ENCODE peak calls at places on chromosomes 3 and 15, in nine cellular contexts. Q is GM23248, U is OCI-LY7, S is MM.1S, J is PC-3, M is HCT116, Y is SK-N-SH, E is GM23338, L is hepatocyte. B is an unnamed sample. For H3K4me1 and H3K36me3, the result is how much of the 10 kb centered on the place peaks cover.

GRCh38 chr15:23570466-23570865 is 5.0 kb downstream of the MKRN3 start:
- DNase-seq in L (no peak), S (no peak), M (peak), J (peak), U (no peak), E (peak), Q (no peak), Y (no peak), B (peak)

GRCh38 chr3:152043620-152044019 is 170.2 kb downstream of the SUCNR1 start:
- DNase-seq in U (no peak), M (no peak), L (no peak), Y (no peak), J (no peak), E (no peak), S (no peak), Q (peak), B (no peak)

GRCh38 chr3:149131594-149131993 is 2.2 kb downstream of the HPS3 start:
- DNase-seq in S (no peak), U (no peak), M (no peak), Y (no peak), E (no peak), Q (peak), L (no peak), J (no peak), B (no peak)

GRCh38 chr3:126154391-126155279 is 25.8 kb downstream of the ALDH1L1 start:
- DNase-seq in Y (no peak), L (peak), U (no peak), J (no peak), E (no peak), Q (no peak), M (no peak), S (no peak), B (no peak)

GRCh38 chr3:185718736-185719456 is 105.9 kb downstream of the IGF2BP2 start:
- DNase-seq in U (no peak), S (no peak), E (peak), Q (no peak), Y (no peak), L (no peak), M (no peak), J (no peak), B (no peak)

GRCh38 chr15:58380280-58380945 is 51.4 kb upstream of the LIPC start:
- DNase-seq in Y (no peak), M (no peak), J (no peak), E (no peak), S (no peak), U (no peak), Q (no peak), L (no peak), B (no peak)

GRCh38 chr15:30065025-30065801 is 17.5 kb upstream of the GOLGA8J start:
- DNase-seq in E (no peak), S (no peak), Y (no peak), U (no peak), Q (peak), M (no peak), J (peak), L (no peak), B (no peak)

GRCh38 chr3:46360904-46361303 is 7.0 kb downstream of the CCR2 start:
- DNase-seq in M (no peak), Y (no peak), J (no peak), E (no peak), Q (no peak), U (no peak), L (no peak), S (no peak), B (no peak)

GRCh38 chr3:7867587-7867986 is 634.0 kb upstream of the LMCD1 start:
- DNase-seq in U (no peak), J (no peak), Q (no peak), L (no peak), E (no peak), Y (no peak), S (no peak), M (no peak), B (no peak)

GRCh38 chr3:106728315-106728821 is 648.9 kb upstream of the CCDC54 start:
- DNase-seq in Y (peak), E (no peak), Q (peak), J (peak), M (peak), L (no peak), U (no peak), S (no peak), B (no peak)

GRCh38 chr15:82851981-82852511 is 42.6 kb downstream of the WHAMM start:
- DNase-seq in Q (peak), S (no peak), Y (no peak), U (no peak), L (no peak), E (no peak), J (no peak), M (no peak), B (peak)

GRCh38 chr15:52710050-52710709 is 31.0 kb upstream of the ATOSA start:
- DNase-seq in U (peak), L (no peak), Q (no peak), S (peak), E (no peak), M (no peak), Y (no peak), J (no peak), B (no peak)

GRCh38 chr3:150341893-150342292 is 66.2 kb upstream of the TSC22D2 start:
- DNase-seq in L (no peak), E (no peak), Q (peak), Y (peak), S (no peak), M (no peak), U (no peak), J (peak), B (no peak)

GRCh38 chr3:150346956-150347863 is 60.9 kb upstream of the TSC22D2 start:
- DNase-seq in U (no peak), Q (peak), Y (no peak), L (no peak), E (no peak), S (no peak), M (no peak), J (peak), B (no peak)

GRCh38 chr3:150344079-150344478 is 64.0 kb upstream of the TSC22D2 start:
- DNase-seq in L (no peak), E (no peak), M (no peak), J (no peak), Y (no peak), U (no peak), Q (no peak), S (no peak), B (no peak)

GRCh38 chr3:150342951-150343468 is 65.1 kb upstream of the TSC22D2 start:
- DNase-seq in J (no peak), S (no peak), Y (no peak), L (no peak), Q (peak), M (no peak), E (no peak), U (no peak), B (no peak)

GRCh38 chr3:150345021-150345538 is 63.0 kb upstream of the TSC22D2 start:
- DNase-seq in Y (no peak), E (peak), S (no peak), J (peak), U (no peak), M (peak), L (peak), Q (peak), B (peak)
- TF ChIP-seq EZH2phosphoT487 in Y (no peak), E (no peak), S (no peak), J (no peak), U (no peak), M (no peak), L (no peak), Q (no peak), B (no peak)

GRCh38 chr3:168089179-168089771 is 6.4 kb downstream of the GOLIM4 start:
- DNase-seq in U (no peak), L (no peak), M (no peak), Y (no peak), Q (no peak), E (no peak), J (no peak), S (no peak), B (no peak)

GRCh38 chr3:168090306-168091085 is 5.2 kb downstream of the GOLIM4 start:
- DNase-seq in U (no peak), Y (no peak), Q (peak), L (no peak), S (no peak), M (no peak), J (no peak), E (no peak), B (no peak)

GRCh38 chr3:168093229-168093628 is 2.5 kb downstream of the GOLIM4 start:
- DNase-seq in Y (no peak), U (peak), L (no peak), J (no peak), E (no peak), Q (no peak), M (no peak), S (no peak), B (no peak)

GRCh38 chr3:168091961-168092360 is 3.8 kb downstream of the GOLIM4 start:
- DNase-seq in Q (no peak), U (peak), L (no peak), Y (no peak), M (no peak), E (no peak), S (no peak), J (no peak), B (peak)

DNA sequence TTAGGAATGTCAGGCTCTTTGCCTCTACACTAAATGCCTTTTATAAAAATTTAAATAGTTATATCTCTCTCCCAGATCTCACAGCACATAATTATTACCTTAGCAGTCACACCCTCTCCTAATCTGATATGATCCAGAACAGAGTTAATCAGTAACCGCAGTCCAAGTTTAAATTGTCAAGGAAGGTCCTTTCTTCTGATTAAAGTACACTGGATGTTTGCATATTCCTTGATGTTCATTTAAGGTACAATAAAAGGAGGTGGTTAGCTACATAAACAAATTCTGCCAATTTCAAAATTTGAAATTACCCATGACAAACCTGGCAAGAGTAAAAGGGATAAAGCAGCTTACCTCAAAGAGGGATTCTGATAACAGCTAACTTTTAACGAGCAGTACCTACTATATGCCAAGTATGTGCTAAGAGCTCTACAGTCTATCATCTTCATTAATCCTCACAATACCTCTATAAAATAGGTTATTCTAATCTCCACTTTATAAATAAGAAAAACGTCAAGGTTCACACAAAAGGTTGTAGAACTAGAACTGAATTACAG is 4.3 kb downstream of the GOLIM4 start:
- DNase-seq in E (no peak), U (no peak), S (no peak), J (no peak), M (no peak), L (no peak), Q (no peak), Y (no peak), B (no peak)
- H3K4me1 ChIP-seq in E (under half), U (half or more), S (under half), J (under half), M (under half), L (under half), Q (half or more), Y (under half), B (under half)

GRCh38 chr3:123711356-123711755 is 126.5 kb upstream of the HACD2 start:
- DNase-seq in E (no peak), J (no peak), S (no peak), L (no peak), M (no peak), Y (no peak), U (no peak), Q (no peak), B (no peak)
- H3K36me3 ChIP-seq in E (under half), J (under half), S (under half), L (under half), M (under half), Y (half or more), U (under half), Q (under half), B (under half)

GRCh38 chr3:101781166-101781565 is 2.2 kb downstream of the NXPE3 start:
- DNase-seq in M (no peak), S (no peak), Y (no peak), E (peak), Q (peak), U (no peak), J (no peak), L (no peak), B (no peak)
- TF ChIP-seq EZH2phosphoT487 in M (no peak), S (no peak), Y (no peak), E (no peak), Q (no peak), U (no peak), J (no peak), L (no peak), B (no peak)

GRCh38 chr15:64003182-64003581 is 43.1 kb downstream of the DAPK2 start:
- DNase-seq in M (no peak), E (no peak), J (no peak), Q (no peak), L (no peak), S (no peak), U (no peak), Y (no peak), B (no peak)

GRCh38 chr15:64001148-64001547 is 45.1 kb downstream of the DAPK2 start:
- DNase-seq in E (no peak), Y (no peak), L (no peak), Q (no peak), U (no peak), J (no peak), S (no peak), M (no peak), B (no peak)

GRCh38 chr15:64006642-64007041 is 39.6 kb downstream of the DAPK2 start:
- DNase-seq in Q (no peak), L (no peak), E (no peak), U (no peak), J (no peak), Y (no peak), M (no peak), S (no peak), B (no peak)

GRCh38 chr15:64004582-64004981 is 41.7 kb downstream of the DAPK2 start:
- DNase-seq in L (peak), J (peak), U (no peak), Q (peak), M (peak), Y (no peak), E (no peak), S (no peak), B (no peak)

GRCh38 chr15:64004059-64004458 is 42.2 kb downstream of the DAPK2 start:
- DNase-seq in J (no peak), U (no peak), Q (no peak), Y (no peak), E (no peak), S (no peak), M (no peak), L (peak), B (no peak)
- H3K4me1 ChIP-seq in J (under half), U (under half), Q (under half), Y (under half), E (under half), S (under half), M (under half), L (under half), B (under half)

GRCh38 chr3:47410417-47410720 is 29.5 kb downstream of the PTPN23 start:
- DNase-seq in S (no peak), E (no peak), L (no peak), Q (no peak), M (no peak), U (no peak), J (no peak), Y (no peak), B (no peak)
- H3K36me3 ChIP-seq in S (under half), E (under half), L (under half), Q (under half), M (under half), U (half or more), J (under half), Y (under half), B (under half)

GRCh38 chr15:89998923-89999675 is 2.0 kb upstream of the ZNF710 start:
- DNase-seq in J (no peak), L (no peak), E (no peak), Y (no peak), U (no peak), M (no peak), Q (no peak), S (no peak), B (no peak)

GRCh38 chr15:90001062-90001682 is at the start of gene ZNF710:
- DNase-seq in L (peak), E (peak), Q (peak), S (peak), U (peak), Y (peak), J (peak), M (no peak), B (peak)

GRCh38 chr15:90000175-90000923 is 775 bp upstream of the ZNF710 start:
- DNase-seq in L (peak), S (no peak), J (no peak), U (peak), Q (peak), Y (peak), E (peak), M (no peak), B (peak)

GRCh38 chr15:89998141-89998661 is 2.9 kb upstream of the ZNF710 start:
- DNase-seq in J (peak), S (no peak), E (no peak), Y (no peak), L (peak), M (peak), U (no peak), Q (peak), B (no peak)

GRCh38 chr15:89999676-90000174 is 1.4 kb upstream of the ZNF710 start:
- DNase-seq in S (no peak), J (peak), L (peak), Q (peak), U (no peak), E (peak), Y (no peak), M (no peak), B (peak)
- TF ChIP-seq EZH2phosphoT487 in S (no peak), J (no peak), L (no peak), Q (no peak), U (no peak), E (no peak), Y (no peak), M (no peak), B (no peak)

GRCh38 chr3:108132727-108133373 is 42.0 kb upstream of the CD47 start:
- DNase-seq in E (no peak), U (no peak), L (no peak), J (peak), M (peak), Q (peak), Y (no peak), S (no peak), B (peak)

GRCh38 chr3:108131795-108132134 is 40.9 kb upstream of the CD47 start:
- DNase-seq in J (no peak), M (no peak), Y (no peak), Q (peak), S (no peak), U (no peak), L (no peak), E (no peak), B (no peak)

GRCh38 chr3:108130705-108131104 is 39.9 kb upstream of the CD47 start:
- DNase-seq in M (no peak), E (no peak), L (no peak), Y (no peak), U (no peak), Q (peak), J (no peak), S (no peak), B (no peak)

GRCh38 chr3:108131105-108131794 is 40.4 kb upstream of the CD47 start:
- DNase-seq in L (no peak), U (no peak), Q (peak), J (peak), S (no peak), M (peak), E (no peak), Y (no peak), B (no peak)

GRCh38 chr3:108130247-108130646 is 39.4 kb upstream of the CD47 start:
- DNase-seq in S (no peak), J (no peak), Q (no peak), M (no peak), Y (no peak), E (no peak), U (peak), L (no peak), B (no peak)
- H3K4me1 ChIP-seq in S (under half), J (under half), Q (under half), M (under half), Y (under half), E (under half), U (half or more), L (under half), B (under half)